ENCODE peak calls at places on chromosomes 6 and 20, in six cellular contexts. X is frontal cortex, I is NCI-H1436 treated with DMSO at 0.1 percent for 48 hours, Z is K562, S is T-cell, B is neuronal stem cell. D is an unnamed sample.

GRCh38 chr20:59006864-59007757 is at the start of gene CTSZ:
- DNase-seq in I (no peak), Z (peak; percentile 83), B (peak; percentile 38), X (peak; percentile 81), S (no peak), D (peak; percentile 79)

GRCh38 chr20:2825770-2826169 is 9.6 kb downstream of the TMEM239 start:
- DNase-seq in B (no peak), I (no peak), Z (no peak), X (no peak), S (no peak), D (no peak)

GRCh38 chr20:4195499-4195898 is 180.1 kb upstream of the RNF24 start:
- DNase-seq in S (no peak), B (no peak), Z (peak; percentile 52), I (no peak), X (peak; percentile 48), D (peak; percentile 32)

GRCh38 chr20:14838663-14839650 is 501.5 kb upstream of the FLRT3 start:
- DNase-seq in Z (no peak), B (no peak), X (no peak), S (no peak), I (no peak), D (no peak)

GRCh38 chr20:8829232-8829631 is 239.7 kb upstream of the PLCB4 start:
- DNase-seq in B (no peak), I (no peak), X (no peak), Z (peak; percentile 2), S (no peak), D (no peak)

GRCh38 chr6:136823128-136823660 is 802 bp downstream of the PEX7 start:
- DNase-seq in X (no peak), S (no peak), B (no peak), Z (no peak), I (no peak), D (no peak)

GRCh38 chr6:151058021-151058733 is 181.6 kb upstream of the AKAP12 start:
- DNase-seq in X (no peak), S (no peak), B (no peak), Z (no peak), I (no peak), D (no peak)

GRCh38 chr20:21048841-21049273 is 57.3 kb downstream of the LINC00237 start:
- DNase-seq in X (no peak), Z (peak; percentile 51), S (peak; percentile 3), B (peak; percentile 15), I (no peak), D (peak; percentile 69)

GRCh38 chr20:17530716-17531536 is at the start of gene BFSP1:
- DNase-seq in X (peak; percentile 67), S (peak; percentile 15), B (peak; percentile 95), I (no peak), Z (no peak), D (peak; percentile 63)

GRCh38 chr6:43052842-43053544 is 658 bp downstream of the CUL7 start:
- DNase-seq in S (no peak), I (no peak), Z (peak; percentile 67), B (no peak), X (no peak), D (peak; percentile 58)

GRCh38 chr20:35908007-35908406 is 46.3 kb downstream of the SCAND1 start:
- DNase-seq in S (no peak), X (no peak), Z (no peak), B (no peak), I (no peak), D (no peak)

GRCh38 chr20:17024513-17025105 is 202.2 kb upstream of the PCSK2 start:
- DNase-seq in S (no peak), I (no peak), Z (no peak), X (no peak), B (peak; percentile 48), D (no peak)

GRCh38 chr6:166318227-166318626 is 10.0 kb upstream of the PRR18 start:
- DNase-seq in S (no peak), Z (no peak), B (no peak), I (no peak), X (no peak), D (no peak)

GRCh38 chr6:11142296-11143027 is 30.9 kb upstream of the ERVFRD-1 start:
- DNase-seq in B (no peak), I (no peak), S (no peak), X (no peak), Z (no peak), D (no peak)

GRCh38 chr6:169156108-169156821 is 97.4 kb downstream of the THBS2 start:
- DNase-seq in B (no peak), I (no peak), Z (no peak), X (no peak), S (no peak), D (no peak)

GRCh38 chr6:69022991-69023390 is 387.9 kb downstream of the ADGRB3 start:
- DNase-seq in X (no peak), B (no peak), I (no peak), Z (no peak), S (no peak), D (no peak)

GRCh38 chr6:373773-374724 is 17.5 kb upstream of the IRF4 start:
- DNase-seq in B (no peak), X (peak; percentile 62), Z (no peak), S (no peak), I (no peak), D (no peak)

GRCh38 chr6:159395614-159396013 is 226.4 kb downstream of the FNDC1 start:
- DNase-seq in Z (no peak), X (no peak), I (no peak), B (no peak), S (no peak), D (no peak)

GRCh38 chr6:167912494-167912893 is 85.0 kb upstream of the KIF25 start:
- DNase-seq in X (no peak), I (no peak), Z (no peak), S (no peak), B (no peak), D (no peak)

GRCh38 chr6:35402136-35402855 is 49.8 kb upstream of the FANCE start:
- DNase-seq in Z (no peak), X (no peak), I (no peak), S (no peak), B (peak; percentile 11), D (no peak)

GRCh38 chr6:13462380-13463326 is 24.7 kb downstream of the GFOD1 start:
- DNase-seq in Z (no peak), I (no peak), B (no peak), X (no peak), S (no peak), D (no peak)

GRCh38 chr6:87718662-87719433 is 16.8 kb upstream of the AKIRIN2 start:
- DNase-seq in Z (no peak), S (no peak), I (no peak), X (no peak), B (no peak), D (no peak)

GRCh38 chr6:21479140-21479539 is 114.4 kb upstream of the SOX4 start:
- DNase-seq in S (no peak), X (no peak), B (no peak), Z (no peak), I (no peak), D (no peak)

GRCh38 chr20:56933331-56933698 is 304.2 kb downstream of the TFAP2C start:
- DNase-seq in I (no peak), S (no peak), X (no peak), B (no peak), Z (no peak), D (no peak)

GRCh38 chr6:42281570-42281969 is 63.9 kb upstream of the MRPS10 start:
- DNase-seq in Z (no peak), B (no peak), X (no peak), I (no peak), S (peak; percentile 67), D (no peak)

GRCh38 chr6:144338474-144338873 is 53.3 kb downstream of the UTRN start:
- DNase-seq in S (no peak), B (no peak), X (no peak), Z (no peak), I (no peak), D (no peak)

GRCh38 chr6:33443619-33444504 is 10.5 kb upstream of the ZBTB9 start:
- DNase-seq in S (no peak), I (no peak), B (no peak), X (peak; percentile 8), Z (no peak), D (no peak)

GRCh38 chr20:1822564-1823420 is 72.4 kb upstream of the SIRPA start:
- DNase-seq in B (no peak), S (no peak), I (no peak), Z (no peak), X (no peak), D (no peak)

GRCh38 chr6:142926494-142927273 is 18.3 kb downstream of the HIVEP2 start:
- DNase-seq in I (no peak), B (peak; percentile 58), S (peak; percentile 84), Z (peak; percentile 60), X (peak; percentile 85), D (peak; percentile 46)

GRCh38 chr20:22684072-22684762 is 99.8 kb upstream of the FOXA2 start:
- DNase-seq in B (peak; percentile 79), I (no peak), Z (peak; percentile 69), X (peak; percentile 62), S (no peak), D (peak; percentile 65)

GRCh38 chr6:125867483-125867935 is 76.7 kb downstream of the NCOA7 start:
- DNase-seq in Z (no peak), I (peak; percentile 34), X (no peak), B (no peak), S (no peak), D (no peak)

GRCh38 chr20:35592339-35592960 is 23.2 kb upstream of the SPAG4 start:
- DNase-seq in B (no peak), X (no peak), S (no peak), Z (no peak), I (no peak), D (no peak)

GRCh38 chr6:21371676-21372161 is 221.8 kb upstream of the SOX4 start:
- DNase-seq in B (peak; percentile 51), X (no peak), I (no peak), S (no peak), Z (no peak), D (no peak)

GRCh38 chr6:140987364-140988135 is 1145.2 kb upstream of the GJE1 start:
- DNase-seq in I (no peak), Z (no peak), S (no peak), X (no peak), B (no peak), D (no peak)

GRCh38 chr6:167275436-167275835 is 15.7 kb upstream of the UNC93A start:
- DNase-seq in B (no peak), I (no peak), X (no peak), Z (no peak), S (no peak), D (no peak)

D was measured in erythroblast.